ENCODE peak calls at places on chromosomes 12 and 14, in five cellular contexts. U is neuronal stem cell, L is NCI-H1092, B is Right ventricle myocardium superior, W is KG1. O is an unnamed sample.

GRCh38 chr12:77916276-77916675 is 85.6 kb downstream of the NAV3 start:
- DNase-seq in U (no peak), L (no peak), B (no peak), W (no peak), O (no peak)

GRCh38 chr12:9721394-9722092 is 11.4 kb downstream of the CLECL1 start:
- DNase-seq in U (no peak), L (no peak), B (no peak), W (no peak), O (no peak)

GRCh38 chr14:66746316-66747006 is 238.5 kb downstream of the GPHN start:
- DNase-seq in U (peak), L (no peak), B (no peak), W (peak), O (no peak)

GRCh38 chr12:53103860-53104305 is 597 bp downstream of the SOAT2 start:
- DNase-seq in U (no peak), L (no peak), B (no peak), W (peak), O (no peak)

GRCh38 chr14:51369814-51370213 is 129.8 kb downstream of the TMX1 start:
- DNase-seq in U (no peak), L (no peak), B (no peak), W (no peak), O (no peak)

GRCh38 chr14:64506751-64507150 is 2.2 kb downstream of the ZBTB1 start:
- DNase-seq in U (no peak), L (no peak), B (no peak), W (no peak), O (no peak)

GRCh38 chr12:4274960-4275868 is 1.7 kb downstream of the CCND2 start:
- DNase-seq in U (no peak), L (no peak), B (no peak), W (no peak), O (no peak)

GRCh38 chr14:65879218-65880009 is 466.9 kb downstream of the FUT8 start:
- DNase-seq in U (no peak), L (no peak), B (no peak), W (peak), O (no peak)

GRCh38 chr14:96253140-96253539 is 2.9 kb upstream of the BDKRB1 start:
- DNase-seq in U (no peak), L (no peak), B (no peak), W (no peak), O (no peak)

GRCh38 chr12:121893901-121894540 is 5.4 kb downstream of the PSMD9 start:
- DNase-seq in U (no peak), L (no peak), B (no peak), W (no peak), O (no peak)

GRCh38 chr12:12872139-12872933 is 19.0 kb upstream of the GPRC5A start:
- DNase-seq in U (no peak), L (no peak), B (no peak), W (no peak), O (no peak)

GRCh38 chr14:50813544-50813863 is 17.5 kb downstream of the NIN start:
- DNase-seq in U (no peak), L (no peak), B (no peak), W (peak), O (no peak)

GRCh38 chr12:118166946-118167345 is 31.0 kb downstream of the PEBP1 start:
- DNase-seq in U (no peak), L (no peak), B (no peak), W (no peak), O (no peak)

GRCh38 chr14:78446807-78447206 is 276.6 kb downstream of the NRXN3 start:
- DNase-seq in U (peak), L (no peak), B (no peak), W (no peak), O (no peak)

GRCh38 chr12:107557026-107557425 is 128.6 kb upstream of the PWP1 start:
- DNase-seq in U (no peak), L (no peak), B (no peak), W (no peak), O (no peak)

GRCh38 chr12:3603576-3603975 is 112.6 kb downstream of the PRMT8 start:
- DNase-seq in U (no peak), L (no peak), B (no peak), W (no peak), O (no peak)

GRCh38 chr12:108650083-108650482 is 16.4 kb upstream of the SELPLG start:
- DNase-seq in U (no peak), L (no peak), B (no peak), W (no peak), O (no peak)

GRCh38 chr12:98198261-98198982 is 317.0 kb upstream of the TMPO start:
- DNase-seq in U (no peak), L (no peak), B (no peak), W (no peak), O (no peak)

GRCh38 chr14:54893151-54893760 is 9.4 kb downstream of the GCH1 start:
- DNase-seq in U (no peak), L (peak), B (no peak), W (no peak), O (no peak)

GRCh38 chr14:32306549-32306948 is 22.5 kb upstream of the AKAP6 start:
- DNase-seq in U (no peak), L (no peak), B (no peak), W (no peak), O (no peak)

GRCh38 chr12:6935221-6935550 is 7.4 kb downstream of the ATN1 start:
- DNase-seq in U (no peak), L (no peak), B (no peak), W (no peak), O (no peak)

GRCh38 chr12:61365001-61365400 is 895.2 kb upstream of the USP15 start:
- DNase-seq in U (no peak), L (no peak), B (no peak), W (no peak), O (no peak)

GRCh38 chr12:99390707-99391106 is 256.8 kb upstream of the GARIN6 start:
- DNase-seq in U (peak), L (no peak), B (no peak), W (no peak), O (no peak)

GRCh38 chr14:100241279-100241678 is 2.3 kb downstream of the YY1 start:
- DNase-seq in U (no peak), L (no peak), B (no peak), W (no peak), O (no peak)

GRCh38 chr14:54696998-54697397 is 130.1 kb downstream of the SAMD4A start:
- DNase-seq in U (no peak), L (no peak), B (no peak), W (no peak), O (no peak)

GRCh38 chr12:48001426-48002178 is 2.7 kb downstream of the COL2A1 start:
- DNase-seq in U (peak), L (peak), B (peak), W (no peak), O (no peak)

O was measured in NCI-H1417 treated with DMSO at 0.1 percent for 48 hours.